ENCODE peak calls at places on chromosomes 2 and 18, in five cellular contexts. D, B, H, F and U are unnamed samples.

GRCh38 chr2:231411871-231412615 is 16.5 kb downstream of the B3GNT7 start:
- DNase-seq in F (peak; percentile 71), D (peak; percentile 94), B (peak; percentile 85), H (peak; percentile 85), U (peak; percentile 76)

GRCh38 chr2:100451734-100452133 is 18.5 kb upstream of the NMS start:
- DNase-seq in F (no peak), D (no peak), B (no peak), H (no peak), U (no peak)

GRCh38 chr2:208142255-208142924 is 3.6 kb downstream of the CRYGB start:
- DNase-seq in H (no peak), B (peak; percentile 38), D (no peak), F (peak; percentile 4), U (no peak)

GRCh38 chr2:86280191-86280667 is 57.2 kb downstream of the REEP1 start:
- DNase-seq in D (no peak), H (no peak), B (no peak), F (peak; percentile 18), U (peak; percentile 31)

GRCh38 chr2:15146960-15147359 is 414.2 kb downstream of the NBAS start:
- DNase-seq in H (no peak), B (no peak), F (no peak), D (no peak), U (no peak)

GRCh38 chr18:32770651-32771168 is 2.1 kb downstream of the KLHL14 start:
- DNase-seq in F (no peak), D (peak; percentile 39), B (peak; percentile 37), H (no peak), U (no peak)

GRCh38 chr2:146837857-146838256 is 1007.0 kb upstream of the ACVR2A start:
- DNase-seq in F (no peak), B (no peak), D (no peak), H (no peak), U (no peak)

GRCh38 chr2:67514515-67514914 is 117.4 kb downstream of the ETAA1 start:
- DNase-seq in F (peak; percentile 94), B (no peak), D (no peak), H (no peak), U (no peak)

GRCh38 chr18:23629444-23629946 is 33.2 kb downstream of the ANKRD29 start:
- DNase-seq in H (no peak), D (no peak), F (no peak), B (peak; percentile 78), U (no peak)

GRCh38 chr2:224211821-224212220 is 172.7 kb upstream of the SERPINE2 start:
- DNase-seq in B (no peak), D (no peak), F (no peak), H (no peak), U (no peak)

GRCh38 chr18:74496508-74497307 is 545 bp downstream of the CNDP2 start:
- DNase-seq in D (peak; percentile 71), H (peak; percentile 41), B (peak; percentile 72), F (peak; percentile 42), U (peak; percentile 76)

GRCh38 chr2:102520009-102520408 is 47.0 kb downstream of the SLC9A4 start:
- DNase-seq in B (peak; percentile 57), F (peak; percentile 17), H (no peak), D (peak; percentile 56), U (no peak)

GRCh38 chr18:10003281-10003680 is 89.5 kb downstream of the VAPA start:
- DNase-seq in B (no peak), F (no peak), D (no peak), H (no peak), U (no peak)

GRCh38 chr2:23350026-23350791 is 34.8 kb upstream of the KLHL29 start:
- DNase-seq in B (no peak), H (no peak), D (no peak), F (no peak), U (no peak)

GRCh38 chr18:53380063-53380639 is 844.3 kb downstream of the MBD2 start:
- DNase-seq in B (peak; percentile 4), D (peak; percentile 57), H (no peak), F (peak; percentile 31), U (no peak)

GRCh38 chr18:22912835-22913234 is 20.3 kb upstream of the RBBP8 start:
- DNase-seq in D (no peak), B (no peak), F (peak; percentile 19), H (no peak), U (no peak)

GRCh38 chr2:127029652-127030051 is 77.3 kb downstream of the BIN1 start:
- DNase-seq in H (no peak), B (no peak), D (no peak), F (no peak), U (no peak)

GRCh38 chr18:13452448-13452811 is 233.9 kb downstream of the LDLRAD4 start:
- DNase-seq in B (no peak), F (peak; percentile 14), D (peak; percentile 15), H (peak; percentile 74), U (peak; percentile 38)

GRCh38 chr2:65715328-65715727 is 282.9 kb upstream of the SPRED2 start:
- DNase-seq in F (no peak), D (no peak), H (no peak), B (no peak), U (no peak)

GRCh38 chr2:105329561-105330495 is at the start of gene TGFBRAP1:
- DNase-seq in D (peak; percentile 85), H (peak; percentile 21), F (peak; percentile 42), B (peak; percentile 60), U (peak; percentile 26)

GRCh38 chr18:31447530-31448191 is at the start of gene DSG3:
- DNase-seq in F (no peak), D (peak; percentile 9), H (no peak), B (peak; percentile 84), U (no peak)

GRCh38 chr2:144424559-144425240 is 95.2 kb downstream of the ZEB2 start:
- DNase-seq in F (no peak), D (no peak), B (no peak), H (no peak), U (no peak)

GRCh38 chr2:169849710-169850109 is 22.5 kb downstream of the UBR3 start:
- DNase-seq in D (no peak), B (no peak), F (no peak), H (no peak), U (no peak)

DNA sequence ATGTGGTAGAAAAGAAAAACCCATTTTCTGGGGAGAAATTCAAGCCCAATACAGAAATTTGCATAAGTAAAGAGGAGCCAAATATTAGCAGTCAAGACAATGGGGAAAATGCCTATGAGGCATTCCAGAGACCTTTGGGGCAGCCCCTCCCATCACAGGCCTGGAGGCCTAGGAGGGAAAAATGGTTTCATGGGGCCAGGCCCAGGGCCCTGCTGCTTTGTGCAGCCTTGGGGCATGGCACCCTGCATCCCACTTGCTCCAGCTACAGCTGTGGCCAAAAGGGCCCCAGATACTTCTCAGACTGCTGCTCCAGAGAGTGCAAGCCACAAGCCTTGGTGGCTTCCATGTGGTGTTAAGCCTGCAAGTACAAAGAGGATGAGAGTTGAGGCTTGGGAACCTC is 51.3 kb upstream of the CYP1B1 start:
- DNase-seq in F (no peak), D (no peak), B (no peak), H (no peak), U (no peak)
- H3K27ac ChIP-seq in F (no peak overlapping the region), D (no peak overlapping the region), B (no peak overlapping the region), H (no peak overlapping the region), U (no peak overlapping the region)

GRCh38 chr2:20595439-20596192 is 55.3 kb downstream of the HS1BP3 start:
- DNase-seq in D (no peak), H (peak; percentile 51), B (no peak), F (peak; percentile 60), U (no peak)
- H3K4me3 ChIP-seq in D (no peak overlapping the region), H (no peak overlapping the region), B (no peak overlapping the region), F (no peak overlapping the region), U (no peak overlapping the region)

GRCh38 chr2:8479298-8479697 is 202.6 kb upstream of the ID2 start:
- DNase-seq in H (no peak), B (peak; percentile 93), D (no peak), F (no peak), U (peak; percentile 63)

GRCh38 chr2:8472545-8473361 is 209.1 kb upstream of the ID2 start:
- DNase-seq in D (no peak), F (no peak), H (no peak), B (peak; percentile 79), U (no peak)

GRCh38 chr2:8477511-8478132 is 204.2 kb upstream of the ID2 start:
- DNase-seq in F (no peak), B (no peak), D (no peak), H (no peak), U (no peak)

GRCh38 chr2:8478133-8478793 is 203.6 kb upstream of the ID2 start:
- DNase-seq in B (no peak), D (no peak), H (peak; percentile 48), F (no peak), U (no peak)

DNA sequence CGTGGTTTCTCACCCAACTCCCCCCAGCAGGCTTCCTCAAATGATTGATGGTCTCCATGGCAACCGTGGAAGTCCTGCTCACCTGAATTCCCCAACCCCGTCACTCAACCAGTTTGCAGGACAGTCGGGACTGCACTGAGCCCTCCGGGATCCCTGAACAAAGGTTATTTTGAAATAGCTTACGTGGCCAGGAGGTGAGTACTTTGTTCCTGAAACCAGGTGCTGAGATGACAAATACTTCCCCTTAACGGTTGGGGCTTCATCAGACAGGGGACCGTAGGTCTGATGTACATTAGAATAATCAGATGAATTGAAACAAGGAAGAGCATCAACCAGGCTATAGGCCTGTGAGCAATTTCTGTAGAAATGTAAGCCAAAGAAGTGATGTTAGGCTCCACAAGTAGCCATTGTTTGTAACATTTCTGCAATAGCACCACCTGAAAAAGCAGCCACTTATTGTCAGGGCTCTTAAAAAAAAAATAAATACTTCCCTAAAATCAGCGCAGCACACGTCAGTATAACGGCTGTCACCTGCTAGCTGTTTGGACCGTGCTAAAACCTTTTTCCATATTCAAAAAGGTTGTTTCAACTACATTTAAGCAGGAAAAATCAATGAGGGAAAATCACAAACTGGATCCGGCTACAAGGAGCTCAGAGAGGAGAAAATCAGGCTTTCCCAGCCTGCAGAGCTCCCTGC is 206.4 kb upstream of the ID2 start:
- DNase-seq in F (no peak), H (no peak), D (peak; percentile 45), B (peak; percentile 93), U (no peak)
- H3K27ac ChIP-seq in F (no peak overlapping the region), H (no peak overlapping the region), D (no peak overlapping the region), B (peak overlapping the region; percentile 94), U (no peak overlapping the region)

GRCh38 chr18:62506495-62507143 is 16.2 kb upstream of the ZCCHC2 start:
- DNase-seq in F (no peak), H (no peak), D (no peak), B (no peak), U (no peak)
- H3K4me3 ChIP-seq in F (peak overlapping the region; percentile 7), H (peak overlapping the region; percentile 40), D (no peak overlapping the region), B (no peak overlapping the region), U (peak overlapping the region; percentile 48)

GRCh38 chr2:96205238-96205637 is 3.4 kb downstream of the STARD7 start:
- DNase-seq in B (no peak), D (no peak), H (no peak), F (no peak), U (no peak)

GRCh38 chr2:96203130-96204028 is 5.2 kb downstream of the STARD7 start:
- DNase-seq in D (no peak), H (no peak), F (no peak), B (peak; percentile 36), U (no peak)

GRCh38 chr2:96205888-96206287 is 2.7 kb downstream of the STARD7 start:
- DNase-seq in H (no peak), D (no peak), B (peak; percentile 61), F (peak; percentile 78), U (no peak)

GRCh38 chr2:96207073-96207777 is 1.4 kb downstream of the STARD7 start:
- DNase-seq in H (no peak), B (no peak), D (no peak), F (no peak), U (no peak)

DNA sequence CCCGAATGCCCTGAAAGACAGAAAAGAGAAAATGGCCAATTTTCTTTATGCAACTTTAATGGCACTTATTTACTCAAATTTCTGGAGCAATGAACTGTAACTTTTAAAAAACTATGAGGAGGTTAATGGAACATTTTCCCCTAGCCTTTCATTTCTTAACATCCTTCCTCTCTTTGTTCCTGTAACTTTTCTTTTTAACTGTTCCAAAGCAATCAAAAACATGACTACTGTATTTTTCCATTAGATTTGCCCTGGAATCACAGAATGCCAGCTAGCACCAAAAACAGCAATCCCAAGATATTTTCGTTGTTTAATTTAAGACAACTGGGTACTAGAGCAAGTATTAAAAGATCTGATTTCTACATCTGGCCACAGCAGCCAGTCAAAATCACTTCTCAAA is 3.8 kb downstream of the STARD7 start:
- DNase-seq in F (no peak), B (no peak), D (no peak), H (no peak), U (no peak)
- H3K27ac ChIP-seq in F (no peak overlapping the region), B (no peak overlapping the region), D (no peak overlapping the region), H (peak overlapping the region; percentile 55), U (peak overlapping the region; percentile 78)